ENCODE peak calls at places on chromosomes 2 and 18, in five cellular contexts. One of them, this sample, is unnamed.

GRCh38 chr18:25810736-25811135 is 279.7 kb downstream of the SS18 start:
- DNase-seq in neuronal stem cell: no peak
- DNase-seq in mesenchymal stem cell: no peak
- DNase-seq in H9: no peak
- DNase-seq in H1: no peak
- DNase-seq in this sample: peak; percentile 96

GRCh38 chr2:109375131-109375561 is 238.6 kb downstream of the SEPTIN10 start:
- DNase-seq in neuronal stem cell: no peak
- DNase-seq in mesenchymal stem cell: no peak
- DNase-seq in H9: peak; percentile 20
- DNase-seq in H1: no peak
- DNase-seq in this sample: no peak

GRCh38 chr18:63591725-63592124 is 4.6 kb downstream of the SERPINB13 start:
- DNase-seq in neuronal stem cell: no peak
- DNase-seq in mesenchymal stem cell: no peak
- DNase-seq in H9: no peak
- DNase-seq in H1: no peak
- DNase-seq in this sample: peak; percentile 44

GRCh38 chr2:119196301-119197124 is 27.1 kb upstream of the STEAP3 start:
- DNase-seq in neuronal stem cell: no peak
- DNase-seq in mesenchymal stem cell: no peak
- DNase-seq in H9: peak; percentile 53
- DNase-seq in H1: no peak
- DNase-seq in this sample: peak; percentile 30

GRCh38 chr2:226609361-226609760 is 190.3 kb downstream of the IRS1 start:
- DNase-seq in neuronal stem cell: no peak
- DNase-seq in mesenchymal stem cell: peak; percentile 73
- DNase-seq in H9: no peak
- DNase-seq in H1: no peak
- DNase-seq in this sample: peak; percentile 37

GRCh38 chr2:177419274-177419673 is 26.7 kb downstream of the AGPS start:
- DNase-seq in neuronal stem cell: no peak
- DNase-seq in mesenchymal stem cell: no peak
- DNase-seq in H9: no peak
- DNase-seq in H1: no peak
- DNase-seq in this sample: no peak

GRCh38 chr18:8406486-8407250 is 202.6 kb upstream of the RAB12 start:
- DNase-seq in neuronal stem cell: no peak
- DNase-seq in mesenchymal stem cell: no peak
- DNase-seq in H9: no peak
- DNase-seq in H1: no peak
- DNase-seq in this sample: no peak

GRCh38 chr2:129281761-129282160 is 697.7 kb upstream of the RAB6C start:
- DNase-seq in neuronal stem cell: no peak
- DNase-seq in mesenchymal stem cell: no peak
- DNase-seq in H9: no peak
- DNase-seq in H1: no peak
- DNase-seq in this sample: no peak

GRCh38 chr2:505931-506330 is 171.3 kb downstream of the TMEM18 start:
- DNase-seq in neuronal stem cell: peak; percentile 49
- DNase-seq in mesenchymal stem cell: no peak
- DNase-seq in H9: peak; percentile 45
- DNase-seq in H1: no peak
- DNase-seq in this sample: no peak

GRCh38 chr2:68799615-68800400 is 65.2 kb downstream of the ARHGAP25 start:
- DNase-seq in neuronal stem cell: no peak
- DNase-seq in mesenchymal stem cell: no peak
- DNase-seq in H9: no peak
- DNase-seq in H1: no peak
- DNase-seq in this sample: no peak

GRCh38 chr2:120829633-120830025 is 94.0 kb downstream of the GLI2 start:
- DNase-seq in neuronal stem cell: no peak
- DNase-seq in mesenchymal stem cell: no peak
- DNase-seq in H9: no peak
- DNase-seq in H1: no peak
- DNase-seq in this sample: no peak

GRCh38 chr2:157809212-157809611 is 66.9 kb downstream of the ACVR1 start:
- DNase-seq in neuronal stem cell: no peak
- DNase-seq in mesenchymal stem cell: peak; percentile 54
- DNase-seq in H9: no peak
- DNase-seq in H1: no peak
- DNase-seq in this sample: peak; percentile 6

GRCh38 chr2:46942143-46942526 is 26.5 kb upstream of the MCFD2 start:
- DNase-seq in neuronal stem cell: no peak
- DNase-seq in mesenchymal stem cell: peak; percentile 54
- DNase-seq in H9: no peak
- DNase-seq in H1: no peak
- DNase-seq in this sample: peak; percentile 18

GRCh38 chr18:79948719-79949411 is 2.6 kb downstream of the SLC66A2 start:
- DNase-seq in neuronal stem cell: no peak
- DNase-seq in mesenchymal stem cell: no peak
- DNase-seq in H9: peak; percentile 15
- DNase-seq in H1: no peak
- DNase-seq in this sample: no peak

GRCh38 chr2:86764661-86765307 is 25.9 kb downstream of the CD8A start:
- DNase-seq in neuronal stem cell: peak; percentile 26
- DNase-seq in mesenchymal stem cell: peak; percentile 63
- DNase-seq in H9: no peak
- DNase-seq in H1: no peak
- DNase-seq in this sample: peak; percentile 29

GRCh38 chr2:177143444-177143843 is 69.2 kb upstream of the HNRNPA3 start:
- DNase-seq in neuronal stem cell: no peak
- DNase-seq in mesenchymal stem cell: peak; percentile 85
- DNase-seq in H9: no peak
- DNase-seq in H1: no peak
- DNase-seq in this sample: peak; percentile 16

GRCh38 chr2:138112536-138112935 is 148.3 kb downstream of the HNMT start:
- DNase-seq in neuronal stem cell: no peak
- DNase-seq in mesenchymal stem cell: no peak
- DNase-seq in H9: no peak
- DNase-seq in H1: no peak
- DNase-seq in this sample: no peak

GRCh38 chr18:12246849-12247808 is 7.0 kb upstream of the CIDEA start:
- DNase-seq in neuronal stem cell: no peak
- DNase-seq in mesenchymal stem cell: no peak
- DNase-seq in H9: peak; percentile 77
- DNase-seq in H1: peak; percentile 44
- DNase-seq in this sample: no peak

GRCh38 chr2:55733335-55733734 is 39.7 kb upstream of the PNPT1 start:
- DNase-seq in neuronal stem cell: no peak
- DNase-seq in mesenchymal stem cell: no peak
- DNase-seq in H9: no peak
- DNase-seq in H1: no peak
- DNase-seq in this sample: no peak

GRCh38 chr2:15938803-15939555 is 1.4 kb upstream of the MYCN start:
- DNase-seq in neuronal stem cell: no peak
- DNase-seq in mesenchymal stem cell: no peak
- DNase-seq in H9: peak; percentile 77
- DNase-seq in H1: peak; percentile 68
- DNase-seq in this sample: no peak

GRCh38 chr2:235592430-235592829 is 98.6 kb downstream of the AGAP1 start:
- DNase-seq in neuronal stem cell: no peak
- DNase-seq in mesenchymal stem cell: no peak
- DNase-seq in H9: no peak
- DNase-seq in H1: no peak
- DNase-seq in this sample: no peak

GRCh38 chr2:40488101-40488598 is 36.3 kb upstream of the SLC8A1 start:
- DNase-seq in neuronal stem cell: peak; percentile 44
- DNase-seq in mesenchymal stem cell: peak; percentile 50
- DNase-seq in H9: no peak
- DNase-seq in H1: no peak
- DNase-seq in this sample: peak; percentile 40

DNA sequence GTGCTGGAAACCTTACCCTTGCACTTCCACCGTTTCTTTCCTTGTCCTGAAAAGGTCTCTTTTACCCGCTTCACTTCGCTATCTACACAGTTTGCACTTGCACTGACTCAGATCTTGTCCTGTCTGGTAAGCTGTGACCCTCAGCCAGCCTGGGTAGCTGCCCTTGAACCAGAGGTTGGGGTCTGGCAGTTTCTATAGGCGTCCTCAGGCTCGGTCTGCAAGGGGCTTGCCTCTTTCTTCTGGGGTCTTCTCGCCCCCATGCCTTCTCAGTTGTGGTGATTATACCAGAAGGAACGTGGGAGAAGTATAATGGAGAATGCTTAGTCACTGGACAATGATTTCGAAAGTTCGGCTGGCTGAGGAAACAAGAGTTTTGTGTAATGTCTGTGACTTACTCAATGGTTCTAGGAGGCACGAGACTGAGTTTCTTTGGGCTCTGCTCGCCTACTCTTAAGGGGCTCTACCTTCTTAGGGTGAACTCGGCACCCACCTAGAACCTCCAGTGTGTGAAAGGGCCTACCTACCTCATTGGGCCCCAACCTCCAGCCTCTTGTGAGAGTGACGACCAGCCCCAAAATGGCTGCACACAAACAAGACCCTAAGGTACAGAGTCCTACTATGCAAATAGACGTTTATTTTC is 6.9 kb upstream of the STAT1 start:
- DNase-seq in neuronal stem cell: no peak
- DNase-seq in mesenchymal stem cell: peak; percentile 96
- DNase-seq in H9: no peak
- DNase-seq in H1: no peak
- DNase-seq in this sample: peak; percentile 73
- H4K91ac ChIP-seq in neuronal stem cell: no peak overlapping the region
- H4K91ac ChIP-seq in mesenchymal stem cell: peak overlapping the region; percentile 97
- H4K91ac ChIP-seq in H9: no peak overlapping the region
- H4K91ac ChIP-seq in H1: peak overlapping the region; percentile 2
- H4K91ac ChIP-seq in this sample: peak overlapping the region; percentile 74

GRCh38 chr2:25598332-25598731 is 75.0 kb downstream of the DTNB start:
- DNase-seq in neuronal stem cell: no peak
- DNase-seq in mesenchymal stem cell: no peak
- DNase-seq in H9: no peak
- DNase-seq in H1: no peak
- DNase-seq in this sample: no peak
- H3K27ac ChIP-seq in neuronal stem cell: no peak overlapping the region
- H3K27ac ChIP-seq in mesenchymal stem cell: no peak overlapping the region
- H3K27ac ChIP-seq in H9: no peak overlapping the region
- H3K27ac ChIP-seq in H1: no peak overlapping the region
- H3K27ac ChIP-seq in this sample: no peak overlapping the region

GRCh38 chr2:241517297-241517696 is 8.9 kb upstream of the STK25 start:
- DNase-seq in neuronal stem cell: no peak
- DNase-seq in mesenchymal stem cell: no peak
- DNase-seq in H9: no peak
- DNase-seq in H1: no peak
- DNase-seq in this sample: no peak
- H2BK12ac ChIP-seq in neuronal stem cell: no peak overlapping the region
- H2BK12ac ChIP-seq in mesenchymal stem cell: no peak overlapping the region
- H2BK12ac ChIP-seq in H9: no peak overlapping the region
- H2BK12ac ChIP-seq in H1: peak overlapping the region; percentile 18
- H2BK12ac ChIP-seq in this sample: no peak overlapping the region

DNA sequence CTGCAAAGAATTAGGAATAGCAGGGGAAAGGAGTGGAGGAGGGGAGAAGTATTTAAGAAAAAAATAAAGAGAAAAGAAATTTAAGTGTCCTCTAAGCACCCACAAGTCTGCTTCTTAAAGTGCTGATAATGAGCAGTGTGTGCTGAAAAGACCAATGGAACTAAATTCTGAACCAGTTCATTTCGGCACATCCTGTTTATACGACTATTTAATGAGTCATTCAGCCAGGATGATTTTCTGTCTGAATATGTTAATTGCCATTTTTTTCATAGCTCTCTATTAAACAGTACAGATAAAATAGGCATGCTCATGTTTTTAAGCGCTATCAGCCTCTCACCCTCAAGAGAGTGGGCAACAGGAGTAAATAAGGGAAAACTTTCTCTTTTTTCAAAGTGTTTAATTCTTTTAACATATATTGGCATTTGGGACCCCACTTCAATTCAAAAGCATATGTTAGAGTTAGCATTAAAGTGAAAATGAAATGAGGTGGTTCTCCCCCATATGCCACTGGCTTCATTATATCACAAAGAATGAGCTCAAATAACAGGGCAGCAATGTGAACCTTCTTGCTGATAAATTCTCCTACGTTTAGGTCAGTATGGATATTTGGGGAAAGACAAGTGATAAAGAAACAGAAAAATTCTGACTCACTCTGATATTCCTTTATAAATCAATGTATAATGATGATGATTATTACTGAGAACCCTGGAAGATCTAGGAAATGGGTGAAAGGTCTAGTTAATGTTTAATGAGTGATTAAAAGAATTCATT is 87.5 kb downstream of the TCF4 start:
- DNase-seq in neuronal stem cell: no peak
- DNase-seq in mesenchymal stem cell: peak; percentile 93
- DNase-seq in H9: no peak
- DNase-seq in H1: no peak
- DNase-seq in this sample: no peak
- H4K91ac ChIP-seq in neuronal stem cell: no peak overlapping the region
- H4K91ac ChIP-seq in mesenchymal stem cell: no peak overlapping the region
- H4K91ac ChIP-seq in H9: no peak overlapping the region
- H4K91ac ChIP-seq in H1: no peak overlapping the region
- H4K91ac ChIP-seq in this sample: no peak overlapping the region

GRCh38 chr18:56493531-56493930 is 144.9 kb downstream of the TXNL1 start:
- DNase-seq in neuronal stem cell: no peak
- DNase-seq in mesenchymal stem cell: no peak
- DNase-seq in H9: no peak
- DNase-seq in H1: no peak
- DNase-seq in this sample: peak; percentile 76

GRCh38 chr18:56488739-56489138 is 149.7 kb downstream of the TXNL1 start:
- DNase-seq in neuronal stem cell: no peak
- DNase-seq in mesenchymal stem cell: no peak
- DNase-seq in H9: no peak
- DNase-seq in H1: no peak
- DNase-seq in this sample: no peak

GRCh38 chr18:56489901-56490300 is 148.5 kb downstream of the TXNL1 start:
- DNase-seq in neuronal stem cell: no peak
- DNase-seq in mesenchymal stem cell: no peak
- DNase-seq in H9: no peak
- DNase-seq in H1: no peak
- DNase-seq in this sample: no peak

GRCh38 chr18:56490942-56491341 is 147.4 kb downstream of the TXNL1 start:
- DNase-seq in neuronal stem cell: no peak
- DNase-seq in mesenchymal stem cell: no peak
- DNase-seq in H9: no peak
- DNase-seq in H1: no peak
- DNase-seq in this sample: no peak

GRCh38 chr18:56492136-56492535 is 146.3 kb downstream of the TXNL1 start:
- DNase-seq in neuronal stem cell: no peak
- DNase-seq in mesenchymal stem cell: no peak
- DNase-seq in H9: no peak
- DNase-seq in H1: no peak
- DNase-seq in this sample: no peak
- H3K27ac ChIP-seq in neuronal stem cell: no peak overlapping the region
- H3K27ac ChIP-seq in mesenchymal stem cell: no peak overlapping the region
- H3K27ac ChIP-seq in H9: no peak overlapping the region
- H3K27ac ChIP-seq in H1: no peak overlapping the region
- H3K27ac ChIP-seq in this sample: no peak overlapping the region

This sample was measured in trophoblast cell.